ENCODE peak calls at places on chromosomes 4 and X, in seven cellular contexts. L is stomach, G is K562, O is HepG2, M is SK-N-SH, W is upper lobe of left lung, P is H1. N is an unnamed sample.

GRCh38 chrX:11427082-11428033 is 134.1 kb downstream of the AMELX start:
- DNase-seq in M (peak; percentile 26), G (peak; percentile 67), O (no peak), P (no peak), W (no peak), L (peak; percentile 43), N (no peak)

GRCh38 chr4:40247350-40247749 is 50.5 kb downstream of the RHOH start:
- DNase-seq in W (no peak), G (no peak), O (no peak), P (no peak), M (no peak), L (no peak), N (no peak)

GRCh38 chrX:65300104-65300809 is 234.3 kb downstream of the LAS1L start:
- DNase-seq in P (peak; percentile 21), M (no peak), W (no peak), G (no peak), L (no peak), O (peak; percentile 0), N (no peak)

GRCh38 chrX:102708900-102709299 is 3.3 kb upstream of the GPRASP2 start:
- DNase-seq in W (no peak), P (no peak), O (no peak), M (no peak), G (no peak), L (no peak), N (no peak)

GRCh38 chr4:85715996-85716737 is 241.2 kb downstream of the ARHGAP24 start:
- DNase-seq in O (no peak), L (no peak), P (no peak), M (no peak), G (no peak), W (no peak), N (no peak)

GRCh38 chr4:19117022-19117421 is 1095.5 kb upstream of the LCORL start:
- DNase-seq in W (no peak), P (no peak), L (no peak), M (no peak), O (no peak), G (no peak), N (no peak)

GRCh38 chr4:13455411-13455810 is 28.7 kb downstream of the RAB28 start:
- DNase-seq in O (no peak), L (no peak), M (no peak), W (no peak), P (no peak), G (no peak), N (no peak)

GRCh38 chrX:72272868-72273267 is 4.2 kb downstream of the RPS4X start:
- DNase-seq in O (no peak), M (no peak), L (no peak), W (no peak), P (no peak), G (no peak), N (no peak)

GRCh38 chr4:39124885-39125599 is 57.3 kb upstream of the WDR19 start:
- DNase-seq in W (no peak), L (no peak), G (no peak), M (no peak), P (no peak), O (no peak), N (no peak)

GRCh38 chr4:58761563-58761962 is 1651.4 kb upstream of the IGFBP7 start:
- DNase-seq in W (no peak), G (no peak), O (no peak), L (no peak), P (no peak), M (no peak), N (no peak)

GRCh38 chr4:78689224-78689623 is 86.9 kb upstream of the BMP2K start:
- DNase-seq in L (no peak), G (no peak), M (no peak), W (no peak), P (no peak), O (no peak), N (no peak)

GRCh38 chrX:41332988-41333743 is 796 bp upstream of the DDX3X start:
- DNase-seq in G (peak; percentile 91), L (peak; percentile 88), O (peak; percentile 83), P (peak; percentile 65), W (peak; percentile 91), M (peak; percentile 94), N (peak; percentile 79)
- TF ChIP-seq POLR2AphosphoS5 in G (peak; percentile 34), L (peak; percentile 48), O (no peak), P (no peak), W (peak; percentile 77), M (peak; percentile 62), N (peak; percentile 79)

GRCh38 chr4:139085141-139085540 is 69.6 kb downstream of the NOCT start:
- DNase-seq in G (no peak), L (no peak), O (peak; percentile 11), P (no peak), W (no peak), M (no peak), N (no peak)
- H3K4me3 ChIP-seq in G (peak overlapping the region; percentile 85), L (peak overlapping the region; percentile 86), O (peak overlapping the region; percentile 95), P (peak overlapping the region; percentile 92), W (peak overlapping the region; percentile 87), M (peak overlapping the region; percentile 68), N (peak overlapping the region; percentile 93)

DNA sequence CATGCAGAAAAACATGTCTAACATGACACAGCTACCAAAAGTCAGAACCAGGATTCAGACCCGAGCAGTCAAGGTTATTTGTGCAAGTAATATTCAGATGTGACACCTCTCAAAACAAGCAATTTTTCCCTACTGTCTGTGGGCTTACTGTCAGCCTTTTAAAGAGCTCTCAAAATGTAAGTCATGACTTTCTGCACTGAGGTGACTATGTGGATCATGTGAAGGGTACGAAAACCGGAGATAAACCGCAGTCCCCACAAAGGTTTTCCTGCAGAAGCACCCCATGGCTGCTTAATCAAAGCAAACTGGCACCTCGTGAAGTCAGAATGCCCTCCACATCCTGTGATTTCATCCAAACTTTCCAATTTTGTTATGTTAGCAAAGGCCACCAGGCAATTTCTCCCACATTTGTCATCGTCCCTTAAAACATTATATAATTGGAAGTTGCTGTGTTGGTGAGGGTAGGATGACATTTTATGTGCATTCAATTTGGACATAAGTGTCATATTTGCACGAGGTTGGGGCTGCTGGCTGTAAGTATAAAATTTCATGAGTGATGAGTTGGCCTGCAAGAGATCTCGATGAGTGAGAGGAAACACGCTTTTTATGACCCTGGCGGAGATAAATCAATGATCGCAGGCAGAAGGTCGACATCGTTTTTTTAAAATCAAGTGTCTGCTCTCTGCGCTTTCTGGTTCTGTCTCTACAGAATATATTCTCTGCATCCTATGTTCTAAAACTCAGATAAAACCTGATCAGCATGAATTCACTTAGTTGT is 161.2 kb downstream of the STK32B start:
- DNase-seq in L (no peak), P (no peak), G (no peak), M (no peak), O (no peak), W (no peak), N (no peak)
- TF ChIP-seq POLR2AphosphoS5 in L (no peak), P (no peak), G (no peak), M (no peak), O (no peak), W (no peak), N (no peak)

GRCh38 chr4:153112071-153112460 is 92.2 kb upstream of the TRIM2 start:
- DNase-seq in W (no peak), G (no peak), O (no peak), P (no peak), M (no peak), L (no peak), N (peak; percentile 59)

GRCh38 chr4:153113061-153113837 is 91.0 kb upstream of the TRIM2 start:
- DNase-seq in G (no peak), W (no peak), O (no peak), M (no peak), P (no peak), L (no peak), N (no peak)

GRCh38 chr4:153114771-153115321 is 89.4 kb upstream of the TRIM2 start:
- DNase-seq in L (peak; percentile 47), G (no peak), M (no peak), W (no peak), P (no peak), O (no peak), N (no peak)

GRCh38 chr4:153115322-153116100 is 88.7 kb upstream of the TRIM2 start:
- DNase-seq in O (peak; percentile 11), W (peak; percentile 28), P (no peak), L (peak; percentile 62), G (no peak), M (no peak), N (no peak)

GRCh38 chr4:153113838-153114105 is 90.5 kb upstream of the TRIM2 start:
- DNase-seq in P (no peak), M (no peak), O (no peak), G (no peak), W (no peak), L (no peak), N (no peak)
- H3K4me3 ChIP-seq in P (no peak overlapping the region), M (no peak overlapping the region), O (no peak overlapping the region), G (no peak overlapping the region), W (no peak overlapping the region), L (no peak overlapping the region), N (no peak overlapping the region)

DNA sequence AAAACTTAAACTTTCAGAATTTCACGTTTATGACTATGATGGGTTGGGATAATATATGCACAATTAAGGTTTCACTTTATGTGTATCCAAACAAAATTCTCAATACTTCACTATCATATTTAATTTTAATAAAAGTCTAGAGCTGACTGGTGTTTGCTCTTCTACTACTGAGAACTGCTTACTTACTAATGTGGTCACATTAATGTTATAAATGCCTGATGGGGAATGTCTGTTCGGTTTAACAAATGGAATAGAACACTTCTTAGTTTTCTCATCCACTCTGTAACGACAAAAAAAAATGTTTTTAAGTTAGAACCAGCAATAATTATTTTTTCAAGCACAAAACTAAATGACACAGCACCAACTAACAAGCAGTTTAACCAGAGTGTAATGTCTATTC is 34.3 kb downstream of the CDKL2 start:
- DNase-seq in W (no peak), M (no peak), O (no peak), P (no peak), G (no peak), L (no peak), N (no peak)
- TF ChIP-seq POLR2AphosphoS5 in W (no peak), M (no peak), O (no peak), P (no peak), G (no peak), L (no peak), N (no peak)

GRCh38 chrX:25004485-25005032 is 11.2 kb downstream of the ARX start:
- DNase-seq in W (no peak), L (no peak), G (no peak), P (no peak), O (no peak), M (no peak), N (no peak)
- H3K4me3 ChIP-seq in W (peak overlapping the region; percentile 0), L (peak overlapping the region; percentile 47), G (no peak overlapping the region), P (peak overlapping the region; percentile 51), O (peak overlapping the region; percentile 33), M (no peak overlapping the region), N (no peak overlapping the region)

GRCh38 chr4:176268963-176269362 is at the start of gene ASB5:
- DNase-seq in W (no peak), P (no peak), L (no peak), O (no peak), G (no peak), M (no peak), N (no peak)

GRCh38 chr4:176272799-176273198 is 3.8 kb upstream of the ASB5 start:
- DNase-seq in O (no peak), M (no peak), P (no peak), W (no peak), L (no peak), G (no peak), N (no peak)

GRCh38 chr4:176271749-176272148 is 2.7 kb upstream of the ASB5 start:
- DNase-seq in O (no peak), G (no peak), P (no peak), L (no peak), M (no peak), W (no peak), N (no peak)

GRCh38 chr4:176273741-176274140 is 4.7 kb upstream of the ASB5 start:
- DNase-seq in O (no peak), M (no peak), G (no peak), W (no peak), L (no peak), P (no peak), N (no peak)

GRCh38 chr4:176270669-176271068 is 1.6 kb upstream of the ASB5 start:
- DNase-seq in P (peak; percentile 13), O (peak; percentile 20), L (no peak), G (no peak), W (no peak), M (no peak), N (no peak)
- TF ChIP-seq POLR2AphosphoS5 in P (no peak), O (no peak), L (no peak), G (no peak), W (no peak), M (peak; percentile 80), N (no peak)